ENCODE peak calls at places on chromosomes 7 and 10, in four cellular contexts. Z is K562, N is HepG2, B is GM12878. X is an unnamed sample.

GRCh38 chr7:157873181-157873580 is 536.4 kb downstream of the DNAJB6 start:
- DNase-seq in Z (no peak), N (no peak), B (no peak), X (no peak)

GRCh38 chr7:140653319-140654108 is 12.9 kb upstream of the DENND2A start:
- DNase-seq in Z (peak), B (no peak), N (peak), X (no peak)

GRCh38 chr10:73209705-73210104 is 37.4 kb downstream of the DNAJC9 start:
- DNase-seq in N (no peak), Z (no peak), B (no peak), X (no peak)

GRCh38 chr7:94374721-94375120 is 20.0 kb upstream of the COL1A2 start:
- DNase-seq in B (no peak), Z (no peak), N (no peak), X (no peak)

GRCh38 chr10:118840776-118841468 is 86.2 kb upstream of the CACUL1 start:
- DNase-seq in N (no peak), B (no peak), Z (no peak), X (no peak)

GRCh38 chr7:52959878-52960660 is 75.4 kb upstream of the POM121L12 start:
- DNase-seq in N (no peak), B (no peak), Z (no peak), X (no peak)

GRCh38 chr7:127976056-127976455 is 55.2 kb downstream of the LRRC4 start:
- DNase-seq in Z (no peak), N (no peak), B (no peak), X (no peak)

GRCh38 chr7:34260282-34260681 is 354.9 kb downstream of the BMPER start:
- DNase-seq in B (no peak), Z (no peak), N (no peak), X (no peak)

GRCh38 chr7:29657856-29658255 is 94.2 kb downstream of the PRR15 start:
- DNase-seq in B (no peak), N (no peak), Z (no peak), X (no peak)

GRCh38 chr7:70419816-70420215 is 712.1 kb upstream of the GALNT17 start:
- DNase-seq in Z (no peak), N (no peak), B (no peak), X (no peak)

GRCh38 chr10:125992244-125992643 is 95.9 kb downstream of the FANK1 start:
- DNase-seq in B (no peak), N (no peak), Z (no peak), X (no peak)

GRCh38 chr7:75937958-75938786 is 23.2 kb downstream of the POR start:
- DNase-seq in Z (peak), N (no peak), B (no peak), X (no peak)

DNA sequence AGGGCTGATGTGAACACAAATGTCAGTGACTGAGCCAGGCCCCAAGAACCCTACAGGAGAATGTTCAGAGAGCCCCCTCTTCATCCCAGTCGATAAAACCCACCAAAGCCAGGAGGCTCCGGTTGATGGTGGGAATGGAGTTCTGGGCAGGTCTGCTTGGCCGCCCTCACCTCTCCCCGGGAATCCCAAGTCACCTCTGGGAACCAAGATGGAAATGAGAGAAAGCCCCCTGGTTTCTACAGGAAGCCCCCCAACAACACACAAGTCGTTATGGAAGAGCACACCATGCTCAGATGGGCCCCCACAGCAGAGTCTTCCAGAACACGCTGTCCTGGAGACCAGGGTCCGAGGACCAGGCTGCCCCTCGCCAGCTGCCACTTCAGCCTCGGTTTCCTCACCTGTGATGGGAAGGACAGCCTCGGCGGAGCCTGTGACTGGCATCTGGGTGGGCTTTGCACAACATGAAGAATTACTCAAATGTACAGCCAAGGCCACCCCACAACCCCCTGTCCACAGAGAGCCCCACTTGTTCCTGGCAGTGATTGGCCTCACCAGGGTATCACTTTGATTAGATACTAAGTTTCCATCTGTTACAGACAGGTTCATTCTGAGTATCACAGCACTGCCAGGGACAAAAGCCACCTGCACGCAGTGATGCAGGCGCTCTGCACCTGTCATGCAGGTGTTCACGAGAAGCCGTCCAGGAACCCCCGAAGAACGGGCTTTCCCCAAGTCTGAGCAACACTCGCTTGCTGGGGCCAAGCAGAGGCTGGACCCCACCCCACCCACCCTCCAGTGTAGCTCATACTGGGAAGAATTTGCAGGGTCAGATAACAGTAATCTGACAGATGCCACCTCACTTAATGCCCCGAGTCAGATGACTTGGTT is 57.6 kb downstream of the MKI67 start:
- DNase-seq in B (no peak), N (no peak), Z (no peak), X (no peak)
- TF ChIP-seq BRCA1 in B (no peak), N (no peak), Z (no peak), X (no peak)

DNA sequence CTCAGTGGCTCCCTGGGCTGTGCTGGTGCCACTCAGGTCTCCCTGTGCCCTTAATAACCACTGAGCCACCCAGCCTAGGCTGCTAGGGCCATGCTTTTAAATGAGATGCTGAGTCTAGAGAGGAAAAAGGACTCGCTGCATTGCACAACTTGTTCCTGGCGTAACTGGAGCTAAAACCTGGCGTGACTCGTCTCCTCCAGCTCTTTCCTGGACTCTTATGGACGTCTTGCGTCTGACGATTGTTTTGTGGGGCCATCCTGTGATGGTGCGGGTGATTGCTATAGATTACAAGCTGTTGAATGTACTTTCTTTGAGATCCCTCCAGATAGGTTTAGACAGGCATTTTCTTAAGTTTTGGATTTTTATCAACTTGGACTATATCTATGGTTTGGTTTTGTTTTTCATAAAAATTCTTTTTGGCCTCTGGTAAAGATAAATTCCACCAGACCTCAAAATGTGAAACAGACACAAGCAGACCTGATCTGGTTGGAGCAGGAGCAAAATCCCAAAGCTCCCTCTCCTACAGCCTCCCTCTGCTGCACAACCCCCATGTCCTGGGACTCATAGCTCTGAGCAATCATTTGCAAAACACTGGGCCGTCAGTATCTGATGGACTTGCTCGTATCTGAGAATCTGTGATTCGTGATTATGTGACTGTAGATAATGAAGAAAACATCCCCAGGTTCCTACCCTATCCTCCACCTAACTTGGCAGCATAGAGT is 230.3 kb downstream of the ARHGAP12 start:
- DNase-seq in Z (no peak), B (no peak), N (no peak), X (no peak)
- H3K9ac ChIP-seq in Z (no peak), B (no peak), N (no peak), X (no peak)

GRCh38 chr10:6200588-6201510 is 1.9 kb upstream of the PFKFB3 start:
- DNase-seq in Z (peak), N (peak), B (no peak), X (no peak)
- TF ChIP-seq BRCA1 in Z (no peak), N (no peak), B (no peak), X (no peak)

GRCh38 chr7:4702961-4703512 is 20.9 kb downstream of the FOXK1 start:
- DNase-seq in B (no peak), N (no peak), Z (no peak), X (no peak)

GRCh38 chr7:4700577-4701235 is 18.6 kb downstream of the FOXK1 start:
- DNase-seq in B (no peak), Z (no peak), N (no peak), X (no peak)

GRCh38 chr7:4699897-4700296 is 17.8 kb downstream of the FOXK1 start:
- DNase-seq in B (no peak), N (no peak), Z (no peak), X (no peak)

GRCh38 chr7:4706384-4707032 is 24.4 kb downstream of the FOXK1 start:
- DNase-seq in B (no peak), N (no peak), Z (no peak), X (no peak)

DNA sequence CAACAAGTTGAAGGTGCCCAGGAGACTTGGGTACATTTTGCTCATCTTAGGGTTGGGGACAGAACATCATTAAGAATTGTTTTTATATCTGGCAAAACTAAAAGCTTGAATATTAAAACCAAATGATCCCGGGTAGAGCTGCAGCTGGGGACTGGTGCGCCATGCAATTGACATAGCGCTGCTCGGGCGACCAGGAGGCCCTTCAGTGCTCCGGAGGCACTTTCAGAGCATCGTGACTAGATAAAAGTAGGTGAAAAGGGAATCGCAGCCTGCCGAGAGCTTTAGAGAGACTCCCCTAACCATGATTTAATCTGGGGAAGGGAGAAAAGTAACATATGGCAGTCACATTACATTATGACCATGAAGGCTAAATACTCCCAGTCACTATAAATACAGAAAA is 21.4 kb downstream of the FOXK1 start:
- DNase-seq in B (no peak), N (no peak), Z (no peak), X (no peak)
- H3K9ac ChIP-seq in B (no peak), N (no peak), Z (no peak), X (no peak)

GRCh38 chr7:130144632-130145171 is 60.5 kb downstream of the TMEM209 start:
- DNase-seq in Z (no peak), N (peak), B (no peak), X (no peak)
- TF ChIP-seq BRCA1 in Z (no peak), N (no peak), B (no peak), X (no peak)

GRCh38 chr7:55572378-55573233 is at the start of gene VOPP1:
- DNase-seq in N (peak), Z (peak), B (no peak), X (no peak)

GRCh38 chr7:55571534-55572377 is 546 bp downstream of the VOPP1 start:
- DNase-seq in Z (peak), N (peak), B (no peak), X (no peak)

GRCh38 chr7:55573526-55573925 is 1.2 kb upstream of the VOPP1 start:
- DNase-seq in Z (no peak), N (no peak), B (no peak), X (no peak)

GRCh38 chr7:55574062-55574717 is 1.9 kb upstream of the VOPP1 start:
- DNase-seq in N (no peak), Z (no peak), B (no peak), X (no peak)

DNA sequence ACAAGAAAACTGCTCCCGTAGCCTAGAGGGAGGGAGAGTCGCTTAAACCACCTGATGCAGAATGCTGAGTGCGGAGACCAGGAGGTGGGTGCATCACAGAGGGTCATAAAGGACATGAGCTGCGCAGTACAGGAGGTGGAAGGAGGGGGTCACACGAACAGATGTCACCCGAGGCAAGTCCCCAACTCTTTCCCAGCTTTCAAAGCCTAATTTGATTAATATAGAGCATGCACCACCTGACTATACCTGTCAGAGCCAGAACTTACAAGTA is 867 bp upstream of the VOPP1 start:
- DNase-seq in Z (no peak), B (no peak), N (no peak), X (no peak)
- H3K9ac ChIP-seq in Z (peak), B (peak), N (peak), X (peak)

DNA sequence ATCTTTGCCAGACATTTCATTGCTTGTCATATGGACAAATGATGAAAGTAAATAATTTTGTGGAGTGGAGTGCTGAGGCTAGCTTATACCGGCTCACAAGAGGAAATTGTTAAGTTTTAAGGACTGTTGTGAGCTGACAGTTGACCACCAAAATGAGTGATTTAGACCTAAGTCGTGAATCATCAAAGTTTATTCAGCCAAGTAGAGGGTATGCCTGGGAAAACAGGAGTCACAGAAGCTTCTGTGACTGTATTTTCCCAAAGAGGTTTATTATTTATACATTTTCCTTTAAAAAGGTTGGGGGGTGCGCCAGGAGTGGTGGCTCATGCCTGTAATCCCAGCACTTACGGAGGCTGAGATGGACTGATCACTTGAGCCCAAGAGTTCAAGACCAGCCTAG is 21.8 kb downstream of the MRPS24 start:
- DNase-seq in B (no peak), Z (no peak), N (no peak), X (no peak)
- TF ChIP-seq BRCA1 in B (no peak), Z (no peak), N (no peak), X (no peak)